ENCODE peak calls at places on chromosomes 13 and 19, in eight cellular contexts. Y is OCI-LY7, J is AG04450, K is osteoblast, P is thoracic aorta, X is DND-41, Q is ascending aorta, V is glutamatergic neuron. A is an unnamed sample.

GRCh38 chr19:11236324-11237301 is 2.8 kb upstream of the ANGPTL8 start:
- DNase-seq in V (no peak), X (no peak), P (no peak), J (no peak), K (peak), Q (no peak), Y (no peak), A (no peak)

GRCh38 chr13:48160879-48161278 is 66.0 kb upstream of the MED4 start:
- DNase-seq in K (peak), V (no peak), Q (no peak), Y (no peak), J (no peak), P (no peak), X (no peak), A (no peak)

GRCh38 chr19:52270266-52270885 is 989 bp downstream of the ZNF766 start:
- DNase-seq in K (peak), X (peak), V (peak), J (no peak), Q (no peak), P (no peak), Y (no peak), A (no peak)

GRCh38 chr13:20134732-20135131 is 26.1 kb downstream of the GJA3 start:
- DNase-seq in K (no peak), P (no peak), Y (no peak), V (no peak), J (no peak), Q (no peak), X (no peak), A (no peak)

GRCh38 chr19:55344444-55344843 is 4.8 kb downstream of the KMT5C start:
- DNase-seq in V (no peak), Y (no peak), X (no peak), K (peak), Q (no peak), P (no peak), J (no peak), A (no peak)

GRCh38 chr13:25378528-25378927 is 6.8 kb downstream of the ATP8A2 start:
- DNase-seq in V (peak), K (no peak), Y (no peak), Q (no peak), X (no peak), P (no peak), J (no peak), A (no peak)

GRCh38 chr19:56538761-56539263 is at the start of gene ZFP28:
- DNase-seq in X (peak), Q (peak), V (peak), J (no peak), Y (no peak), K (peak), P (peak), A (no peak)

GRCh38 chr19:38729653-38730469 is 14.4 kb downstream of the CAPN12 start:
- DNase-seq in Q (no peak), X (peak), P (no peak), K (peak), V (peak), Y (peak), J (no peak), A (peak)

GRCh38 chr13:97978661-97979450 is 25.4 kb downstream of the IPO5 start:
- DNase-seq in X (no peak), P (no peak), J (no peak), V (no peak), K (peak), Q (no peak), Y (no peak), A (no peak)

GRCh38 chr19:7507884-7508283 is 8.0 kb upstream of the ZNF358 start:
- DNase-seq in K (peak), P (peak), X (no peak), J (peak), Q (peak), Y (peak), V (peak), A (no peak)

GRCh38 chr13:97437729-97438128 is 3.8 kb downstream of the RAP2A start:
- DNase-seq in Y (no peak), J (no peak), V (no peak), P (no peak), Q (no peak), K (no peak), X (no peak), A (no peak)

GRCh38 chr13:102710261-102710679 is 15.4 kb upstream of the METTL21C start:
- DNase-seq in K (peak), V (no peak), Y (no peak), X (no peak), Q (no peak), P (no peak), J (no peak), A (no peak)

GRCh38 chr13:28513745-28514144 is 18.8 kb upstream of the FLT1 start:
- DNase-seq in P (no peak), J (no peak), V (no peak), X (no peak), Q (no peak), Y (no peak), K (no peak), A (no peak)

GRCh38 chr13:99258210-99258860 is at the start of gene GPR18:
- DNase-seq in Q (no peak), P (no peak), Y (peak), J (no peak), X (no peak), K (no peak), V (no peak), A (no peak)

GRCh38 chr13:73647417-73647816 is 486.8 kb downstream of the KLF12 start:
- DNase-seq in Q (no peak), V (no peak), K (no peak), X (no peak), J (no peak), Y (no peak), P (no peak), A (no peak)

DNA sequence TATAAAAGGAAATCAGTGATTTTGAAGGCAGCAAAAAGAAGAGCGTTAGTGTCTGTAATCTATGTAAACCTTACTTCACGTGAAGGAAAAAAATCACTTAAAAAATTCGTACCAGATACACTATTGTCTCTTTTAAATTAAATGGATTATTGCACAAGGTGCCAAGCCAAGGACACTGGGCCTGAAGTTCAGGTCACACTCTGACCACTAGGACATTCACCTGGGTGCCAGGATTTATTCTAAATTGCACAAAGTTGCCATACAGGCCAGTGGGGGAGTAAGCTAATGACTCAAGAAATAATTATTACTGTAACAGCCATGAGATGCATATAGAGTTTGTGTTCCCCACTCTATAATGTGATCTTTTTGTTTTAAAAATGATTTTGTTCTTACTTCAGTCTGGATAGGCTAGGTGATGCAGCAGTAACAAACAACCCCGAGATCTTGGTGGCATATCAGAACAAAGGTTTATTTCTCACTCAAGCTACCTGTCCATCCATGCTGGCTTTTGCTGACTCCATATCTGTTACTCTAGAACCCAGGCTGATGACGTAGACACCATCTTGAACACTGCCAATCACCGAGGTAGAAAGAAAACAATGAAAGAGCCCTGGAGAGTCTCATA is 252.1 kb downstream of the DCT start:
- DNase-seq in V (no peak), K (no peak), J (no peak), P (no peak), Y (no peak), X (no peak), Q (no peak), A (no peak)
- TF ChIP-seq CTCF in V (no peak), K (no peak), J (no peak), P (no peak), Y (no peak), X (no peak), Q (no peak), A (no peak)

DNA sequence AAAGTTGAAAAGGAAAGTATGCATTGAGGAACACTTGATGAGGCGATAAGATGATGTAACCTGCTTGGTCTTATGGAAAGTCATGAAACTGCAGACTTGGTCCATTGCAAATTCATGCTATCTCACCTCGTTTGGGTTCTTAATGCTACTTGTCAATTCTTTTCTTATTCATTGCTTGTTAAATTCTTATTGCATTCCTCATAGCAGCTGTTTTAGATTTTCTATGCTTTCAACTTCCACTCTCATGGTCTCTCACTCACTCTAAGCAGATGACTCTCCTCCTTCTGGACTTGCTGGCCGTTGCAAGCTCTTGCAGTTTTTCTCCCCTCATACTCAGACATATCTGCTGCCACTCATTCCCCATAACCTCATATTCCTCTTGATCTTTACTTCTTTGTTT is 67.8 kb upstream of the CSNK1A1L start:
- DNase-seq in J (peak), K (no peak), X (no peak), V (no peak), P (no peak), Y (no peak), Q (no peak), A (no peak)
- TF ChIP-seq CTCF in J (peak), K (peak), X (no peak), V (no peak), P (no peak), Y (no peak), Q (no peak), A (no peak)

GRCh38 chr13:47126432-47126831 is 229.6 kb upstream of the HTR2A start:
- DNase-seq in P (no peak), K (peak), X (no peak), V (no peak), Y (no peak), Q (no peak), J (no peak), A (no peak)
- TF ChIP-seq CTCF in P (no peak), K (no peak), X (no peak), V (no peak), Y (no peak), Q (no peak), J (no peak), A (no peak)

GRCh38 chr19:29478578-29479565 is 46.9 kb upstream of the VSTM2B start:
- DNase-seq in Q (no peak), X (peak), J (no peak), V (peak), Y (peak), P (no peak), K (no peak), A (no peak)
- TF ChIP-seq CTCF in Q (no peak), X (peak), J (no peak), V (peak), Y (peak), P (no peak), K (no peak), A (no peak)